ENCODE peak calls at places on chromosomes 11 and 22, in six cellular contexts. D, X, U, I, Q and K are unnamed samples.

GRCh38 chr11:19419021-19419750 is 178.4 kb upstream of the E2F8 start:
- DNase-seq in D (no peak), X (no peak), U (peak), I (no peak), Q (no peak), K (no peak)

GRCh38 chr22:37623075-37624016 is 14.7 kb downstream of the GGA1 start:
- DNase-seq in D (peak), X (peak), U (peak), I (peak), Q (peak), K (peak)

GRCh38 chr11:726278-726915 is 20.4 kb downstream of the EPS8L2 start:
- DNase-seq in D (peak), X (no peak), U (no peak), I (no peak), Q (peak), K (peak)

GRCh38 chr22:43956383-43956782 is 1.1 kb downstream of the SAMM50 start:
- DNase-seq in D (no peak), X (no peak), U (no peak), I (no peak), Q (no peak), K (no peak)

GRCh38 chr11:65435981-65436411 is 13.4 kb downstream of the NEAT1 start:
- DNase-seq in D (peak), X (peak), U (no peak), I (no peak), Q (no peak), K (no peak)

GRCh38 chr11:62461740-62462522 is 43.1 kb downstream of the SCGB1A1 start:
- DNase-seq in D (no peak), X (no peak), U (peak), I (no peak), Q (no peak), K (no peak)

GRCh38 chr11:2531987-2532703 is 87.3 kb downstream of the KCNQ1 start:
- DNase-seq in D (peak), X (peak), U (no peak), I (no peak), Q (no peak), K (no peak)

GRCh38 chr11:73759520-73760065 is 1.3 kb downstream of the RAB6A start:
- DNase-seq in D (no peak), X (no peak), U (peak), I (no peak), Q (peak), K (no peak)

GRCh38 chr22:46358766-46359165 is 23.3 kb downstream of the TRMU start:
- DNase-seq in D (no peak), X (no peak), U (no peak), I (no peak), Q (no peak), K (no peak)

GRCh38 chr11:80365315-80365714 is 924.5 kb upstream of the TENM4 start:
- DNase-seq in D (no peak), X (no peak), U (no peak), I (no peak), Q (no peak), K (peak)

GRCh38 chr11:19873730-19874129 is 161.1 kb downstream of the NAV2 start:
- DNase-seq in D (no peak), X (no peak), U (no peak), I (no peak), Q (no peak), K (no peak)

GRCh38 chr11:67484847-67485311 is 2.1 kb downstream of the AIP start:
- DNase-seq in D (no peak), X (peak), U (no peak), I (no peak), Q (no peak), K (no peak)

GRCh38 chr11:115585361-115586024 is 81.3 kb upstream of the CADM1 start:
- DNase-seq in D (no peak), X (no peak), U (no peak), I (no peak), Q (no peak), K (peak)

GRCh38 chr22:40030757-40031092 is 36.0 kb downstream of the FAM83F start:
- DNase-seq in D (no peak), X (peak), U (no peak), I (no peak), Q (no peak), K (no peak)

GRCh38 chr22:24968066-24968561 is 15.6 kb downstream of the KIAA1671 start:
- DNase-seq in D (no peak), X (no peak), U (peak), I (no peak), Q (peak), K (no peak)

GRCh38 chr22:47139790-47140119 is 377.3 kb downstream of the TBC1D22A start:
- DNase-seq in D (no peak), X (no peak), U (no peak), I (no peak), Q (no peak), K (no peak)

GRCh38 chr11:94897330-94897768 is 76.0 kb downstream of the CWC15 start:
- DNase-seq in D (peak), X (no peak), U (peak), I (peak), Q (peak), K (peak)

GRCh38 chr11:316031-316701 is 2.3 kb downstream of the IFITM1 start:
- DNase-seq in D (no peak), X (no peak), U (no peak), I (no peak), Q (no peak), K (no peak)

GRCh38 chr11:59818572-59818971 is 8.0 kb upstream of the MRPL16 start:
- DNase-seq in D (no peak), X (no peak), U (no peak), I (no peak), Q (no peak), K (no peak)

GRCh38 chr11:65401803-65402248 is 15.4 kb downstream of the FRMD8 start:
- DNase-seq in D (no peak), X (no peak), U (no peak), I (no peak), Q (no peak), K (no peak)

GRCh38 chr22:35475545-35475944 is 65.1 kb upstream of the RASD2 start:
- DNase-seq in D (no peak), X (no peak), U (no peak), I (no peak), Q (no peak), K (no peak)

GRCh38 chr11:126090452-126090851 is 27.8 kb upstream of the CDON start:
- DNase-seq in D (no peak), X (no peak), U (no peak), I (no peak), Q (no peak), K (no peak)

GRCh38 chr11:12964650-12965049 is 44.5 kb upstream of the RASSF10 start:
- DNase-seq in D (no peak), X (no peak), U (no peak), I (no peak), Q (no peak), K (no peak)

GRCh38 chr22:39498802-39499201 is 3.3 kb upstream of the MIEF1 start:
- DNase-seq in D (no peak), X (no peak), U (no peak), I (no peak), Q (no peak), K (no peak)

GRCh38 chr22:37054078-37054440 is 2.5 kb downstream of the KCTD17 start:
- DNase-seq in D (no peak), X (no peak), U (no peak), I (no peak), Q (no peak), K (no peak)

GRCh38 chr11:73147771-73148681 is 5.9 kb upstream of the FCHSD2 start:
- DNase-seq in D (peak), X (no peak), U (no peak), I (no peak), Q (no peak), K (peak)

GRCh38 chr11:102832612-102833011 is 10.8 kb downstream of the MMP3 start:
- DNase-seq in D (no peak), X (no peak), U (no peak), I (no peak), Q (no peak), K (no peak)

GRCh38 chr11:20045098-20045688 is 115.1 kb downstream of the DBX1 start:
- DNase-seq in D (peak), X (no peak), U (no peak), I (no peak), Q (no peak), K (no peak)

DNA sequence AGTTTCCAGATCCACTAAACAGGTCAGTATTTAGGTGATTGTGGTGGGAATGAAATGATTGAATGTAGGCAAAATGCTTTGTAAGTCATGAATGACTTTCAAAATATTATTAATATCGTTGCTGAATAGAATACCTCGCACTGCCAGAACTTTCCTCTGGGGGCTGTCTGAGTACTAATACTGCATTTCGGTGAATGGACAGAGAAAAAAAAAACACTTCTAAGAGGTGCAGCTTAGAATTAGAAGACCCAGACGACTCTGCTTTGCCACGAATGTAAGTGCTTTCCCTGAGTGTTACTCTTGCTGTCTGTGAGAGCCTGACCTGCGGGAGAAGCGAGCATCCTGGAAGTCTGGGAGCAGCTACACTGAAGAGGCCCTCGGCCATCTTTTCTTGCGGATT is 95.0 kb downstream of the SCN3B start:
- DNase-seq in D (no peak), X (no peak), U (no peak), I (no peak), Q (no peak), K (no peak)
- TF ChIP-seq CTCF in D (no peak), X (peak), U (no peak), I (no peak), Q (no peak), K (no peak)

DNA sequence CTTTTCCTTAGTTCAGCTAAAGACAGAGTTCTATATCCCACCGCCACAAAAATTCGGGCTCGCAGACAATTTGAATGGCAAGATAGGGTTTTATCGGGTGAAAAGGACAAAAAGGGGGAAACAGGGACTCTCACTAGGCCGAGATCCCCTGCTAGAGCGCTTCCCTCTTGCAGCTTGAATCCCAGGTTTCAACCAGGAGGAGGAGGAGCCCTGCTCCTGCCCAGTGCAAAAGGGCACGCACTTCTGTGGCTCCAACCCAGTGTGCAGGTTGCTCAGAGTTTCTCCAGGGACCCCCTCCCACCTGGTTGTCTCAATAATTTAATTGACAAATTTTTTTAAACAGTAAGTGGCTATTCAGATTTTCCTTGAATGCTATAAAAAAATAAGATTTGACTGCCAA is 152.6 kb upstream of the LUZP2 start:
- DNase-seq in D (no peak), X (no peak), U (no peak), I (no peak), Q (no peak), K (no peak)
- TF ChIP-seq CTCF in D (no peak), X (no peak), U (no peak), I (no peak), Q (no peak), K (no peak)

DNA sequence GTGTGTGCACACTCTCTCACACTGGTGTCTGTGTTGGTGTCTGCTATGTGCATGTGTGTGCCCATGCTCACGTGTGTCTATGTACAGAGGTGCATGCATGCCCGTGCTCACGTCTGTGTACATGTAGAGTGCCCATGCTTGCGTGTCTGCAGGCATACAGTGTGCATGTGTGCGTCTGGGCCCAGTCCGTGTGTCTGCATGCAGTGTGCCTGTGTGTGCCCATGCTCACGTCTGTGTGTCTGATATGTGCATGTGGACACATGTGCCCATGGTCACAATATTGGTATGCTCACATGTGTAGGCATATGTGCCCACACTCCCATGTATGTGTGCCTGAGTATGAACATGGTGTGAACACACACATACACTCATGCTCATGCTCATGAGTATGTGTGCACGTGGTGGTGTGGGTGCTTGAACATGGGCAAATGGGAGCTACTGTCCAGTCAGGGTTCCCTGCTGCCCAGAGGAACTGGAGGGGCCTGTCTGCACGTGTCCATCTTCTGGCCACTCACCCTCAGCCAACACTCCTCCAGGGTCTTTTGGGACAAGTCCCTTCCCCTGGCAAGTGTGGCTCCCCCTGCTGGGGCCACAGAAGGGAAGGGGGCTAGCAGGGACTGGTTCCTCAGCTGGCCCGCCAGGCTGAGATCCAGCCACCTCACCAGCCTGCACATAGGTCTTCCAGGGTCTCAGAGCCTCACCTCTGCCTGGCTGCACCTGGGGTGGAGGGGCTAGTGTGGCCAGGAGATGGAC is 7.3 kb upstream of the TBX1 start:
- DNase-seq in D (no peak), X (no peak), U (no peak), I (no peak), Q (no peak), K (no peak)
- TF ChIP-seq CTCF in D (no peak), X (no peak), U (peak), I (no peak), Q (no peak), K (no peak)

GRCh38 chr11:118263694-118264567 is at the start of gene MPZL2:
- DNase-seq in D (peak), X (peak), U (peak), I (peak), Q (peak), K (no peak)
- TF ChIP-seq CTCF in D (peak), X (no peak), U (peak), I (no peak), Q (peak), K (no peak)

DNA sequence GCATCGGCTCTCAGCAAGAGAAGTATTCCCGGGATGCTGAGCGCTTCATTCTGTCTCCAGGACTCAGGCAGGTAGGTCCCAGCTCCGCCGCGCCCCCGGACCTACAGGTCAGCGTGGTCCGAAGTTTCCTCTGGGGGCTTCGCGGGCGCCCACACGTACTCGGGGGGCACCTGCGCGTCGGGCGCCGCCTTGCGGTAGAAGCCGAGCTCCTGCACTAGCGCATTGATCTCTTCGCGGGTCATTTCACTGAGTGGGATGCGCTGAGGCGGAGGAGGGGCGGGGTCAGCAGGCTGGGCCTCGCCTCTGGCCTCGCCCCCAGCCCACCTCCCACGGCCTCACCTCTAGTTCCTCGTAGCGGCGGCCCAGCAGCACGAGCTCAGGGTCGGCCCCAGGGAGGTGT is 2.5 kb downstream of the SELENOM start:
- DNase-seq in D (no peak), X (no peak), U (no peak), I (no peak), Q (no peak), K (no peak)
- TF ChIP-seq CTCF in D (no peak), X (no peak), U (no peak), I (no peak), Q (no peak), K (peak)

DNA sequence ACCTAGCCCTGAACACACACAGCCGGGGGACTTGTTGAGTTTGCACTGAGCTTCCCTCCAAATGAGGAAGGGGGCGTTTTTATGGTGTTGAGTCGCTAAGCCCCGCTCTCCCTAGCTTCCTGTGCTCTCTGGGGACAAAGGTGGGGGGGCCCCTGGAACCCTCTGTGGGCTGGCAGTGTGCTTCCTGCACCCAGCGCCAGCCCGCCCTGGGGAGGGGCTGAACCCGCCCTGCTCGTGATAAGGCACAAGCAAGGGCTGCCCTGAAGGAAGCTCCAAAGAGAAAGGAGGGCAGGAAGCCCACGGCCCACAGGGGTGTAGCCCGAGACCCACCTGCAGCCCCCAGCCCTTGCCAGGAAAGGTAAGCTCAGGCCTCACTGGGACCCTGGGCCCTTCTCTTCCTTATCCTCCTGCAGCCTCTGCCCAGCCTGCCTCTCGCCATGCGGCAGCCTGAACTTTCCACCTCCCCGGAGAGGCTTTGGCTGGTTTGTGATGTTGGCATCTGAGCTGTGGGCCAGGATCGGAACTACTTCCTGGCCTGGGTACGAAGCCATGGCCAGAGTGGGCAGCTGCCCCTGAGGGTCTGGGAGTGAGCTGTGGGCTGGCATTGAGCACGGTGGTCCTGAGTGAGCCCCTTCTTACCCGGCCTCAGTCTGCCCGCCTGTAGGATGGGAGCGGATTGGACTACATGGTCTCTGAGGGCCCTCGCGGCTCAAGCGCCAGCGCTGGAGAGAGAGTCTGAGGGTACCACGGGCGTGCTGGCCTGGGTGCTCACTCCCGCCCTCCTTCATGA is at the start of gene FERMT3:
- DNase-seq in D (peak), X (peak), U (no peak), I (no peak), Q (no peak), K (peak)
- TF ChIP-seq CTCF in D (no peak), X (no peak), U (no peak), I (no peak), Q (no peak), K (no peak)

GRCh38 chr22:22770280-22770871 is 117.2 kb upstream of the IGLL5 start:
- DNase-seq in D (peak), X (no peak), U (peak), I (peak), Q (peak), K (no peak)

GRCh38 chr22:22768885-22769284 is 118.7 kb upstream of the IGLL5 start:
- DNase-seq in D (no peak), X (no peak), U (no peak), I (no peak), Q (no peak), K (no peak)

GRCh38 chr22:22769434-22770279 is 118.0 kb upstream of the IGLL5 start:
- DNase-seq in D (no peak), X (no peak), U (no peak), I (no peak), Q (no peak), K (no peak)

GRCh38 chr22:22770881-22771280 is 116.7 kb upstream of the IGLL5 start:
- DNase-seq in D (no peak), X (no peak), U (no peak), I (no peak), Q (no peak), K (no peak)

GRCh38 chr22:22767876-22768602 is 119.6 kb upstream of the IGLL5 start:
- DNase-seq in D (no peak), X (no peak), U (peak), I (no peak), Q (no peak), K (no peak)
- TF ChIP-seq CTCF in D (no peak), X (no peak), U (peak), I (no peak), Q (no peak), K (no peak)